ENCODE peak calls at places on chromosome 15, in six cellular contexts. C, T, I, Z, J and G are unnamed samples. For H3K4me1, the result is how much of the 10 kb centered on the place peaks cover.

GRCh38 chr15:34223904-34224596 is 766 bp upstream of the EMC4 start:
- DNase-seq in J (peak), I (no peak), T (peak), Z (no peak), C (no peak), G (no peak)

GRCh38 chr15:51874751-51875644 is 45.5 kb downstream of the TMOD3 start:
- DNase-seq in T (no peak), Z (peak), C (no peak), J (peak), I (no peak), G (no peak)

GRCh38 chr15:78301813-78302212 is 2.4 kb upstream of the SKIC8 start:
- DNase-seq in Z (no peak), T (no peak), C (no peak), I (no peak), J (no peak), G (no peak)

GRCh38 chr15:101138913-101139880 is 112.7 kb downstream of the CHSY1 start:
- DNase-seq in Z (no peak), J (peak), T (no peak), C (no peak), I (no peak), G (no peak)

GRCh38 chr15:75673426-75674247 is 25.9 kb downstream of the SNX33 start:
- DNase-seq in C (peak), T (peak), J (peak), Z (no peak), I (no peak), G (peak)

GRCh38 chr15:73352082-73352481 is 16.7 kb downstream of the HCN4 start:
- DNase-seq in C (no peak), J (no peak), Z (no peak), I (no peak), T (no peak), G (no peak)

GRCh38 chr15:34049096-34049495 is 10.1 kb upstream of the AVEN start:
- DNase-seq in J (peak), T (no peak), Z (no peak), C (no peak), I (no peak), G (no peak)

GRCh38 chr15:65980824-65981456 is 111.6 kb downstream of the RAB11A start:
- DNase-seq in T (peak), J (peak), I (no peak), C (peak), Z (peak), G (peak)

GRCh38 chr15:29986946-29987345 is 95.8 kb upstream of the GOLGA8J start:
- DNase-seq in T (no peak), Z (no peak), J (no peak), C (no peak), I (no peak), G (no peak)

GRCh38 chr15:38680780-38681179 is 116.2 kb upstream of the RASGRP1 start:
- DNase-seq in I (no peak), T (no peak), J (no peak), C (no peak), Z (no peak), G (no peak)

GRCh38 chr15:32909431-32909830 is 191.6 kb downstream of the GREM1 start:
- DNase-seq in T (no peak), J (peak), C (no peak), Z (no peak), I (no peak), G (no peak)

GRCh38 chr15:83612226-83612625 is 41.7 kb upstream of the ADAMTSL3 start:
- DNase-seq in T (no peak), I (no peak), C (peak), J (no peak), Z (no peak), G (no peak)

GRCh38 chr15:88513195-88513594 is 33.3 kb downstream of the DET1 start:
- DNase-seq in I (no peak), J (no peak), C (no peak), Z (no peak), T (no peak), G (no peak)

GRCh38 chr15:89122532-89123525 is 34.6 kb downstream of the ABHD2 start:
- DNase-seq in C (no peak), Z (no peak), I (no peak), J (no peak), T (no peak), G (no peak)

GRCh38 chr15:35281515-35281914 is 196.4 kb upstream of the NANOGP8 start:
- DNase-seq in C (no peak), T (no peak), J (no peak), I (no peak), Z (peak), G (no peak)

GRCh38 chr15:27885226-27885625 is 213.9 kb downstream of the OCA2 start:
- DNase-seq in J (no peak), T (no peak), Z (no peak), C (no peak), I (no peak), G (no peak)

GRCh38 chr15:48059786-48060185 is 61.0 kb upstream of the SLC24A5 start:
- DNase-seq in T (no peak), J (peak), C (peak), I (no peak), Z (no peak), G (peak)

GRCh38 chr15:70669006-70669602 is 94.3 kb downstream of the UACA start:
- DNase-seq in I (no peak), Z (no peak), J (no peak), T (peak), C (no peak), G (no peak)
- H3K4me1 ChIP-seq in I (under half), Z (under half), J (half or more), T (under half), C (under half), G (under half)

GRCh38 chr15:98906712-98907083 is 100.9 kb downstream of the PGPEP1L start:
- DNase-seq in T (no peak), C (no peak), Z (no peak), J (peak), I (no peak), G (peak)
- H3K4me3 ChIP-seq in T (no peak), C (no peak), Z (no peak), J (no peak), I (no peak), G (no peak)

DNA sequence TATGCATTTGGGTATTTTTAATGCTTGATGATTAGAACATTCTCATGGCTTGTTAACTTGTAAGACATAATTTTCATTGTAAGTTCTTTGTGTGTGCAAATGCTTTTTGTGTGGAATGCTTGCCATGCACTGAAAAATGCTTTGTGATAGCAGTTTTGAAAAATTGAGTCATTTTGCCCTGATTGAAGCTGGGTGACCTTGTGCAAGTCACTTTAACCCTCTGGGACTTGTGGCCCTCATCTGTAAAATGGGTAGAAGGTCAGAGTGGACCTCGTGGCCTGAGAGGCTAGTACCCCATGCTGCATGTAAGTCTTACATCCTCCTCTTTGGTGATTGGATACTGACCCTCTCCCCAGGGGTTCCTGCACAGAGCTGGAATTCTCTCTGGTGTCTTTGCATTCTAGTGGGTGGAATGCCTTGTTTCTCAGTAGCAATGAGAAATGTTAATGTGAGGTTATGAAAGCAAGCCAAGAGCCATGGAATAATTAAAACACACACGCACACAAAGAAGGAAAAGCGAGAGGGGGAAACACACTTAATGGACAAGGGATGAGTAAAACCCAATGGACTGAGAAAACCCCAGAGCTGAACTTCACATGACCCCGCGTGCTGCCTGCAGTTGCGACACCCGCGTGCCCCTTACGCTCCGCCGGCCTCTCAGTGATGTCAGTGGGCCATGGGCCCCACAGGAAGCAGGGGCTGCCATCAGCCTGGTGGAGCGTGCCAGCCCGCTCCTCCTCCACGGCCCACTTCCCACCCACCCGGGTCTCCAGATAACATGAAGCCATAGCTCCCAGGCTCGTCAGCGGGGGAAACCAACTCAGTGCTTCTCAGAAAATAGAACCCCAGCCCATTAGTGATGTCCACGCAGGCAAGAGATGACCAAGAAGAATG is 44.0 kb downstream of the SMAD3 start:
- DNase-seq in T (no peak), I (no peak), J (peak), C (peak), Z (no peak), G (no peak)
- H3K4me1 ChIP-seq in T (under half), I (half or more), J (under half), C (half or more), Z (half or more), G (under half)

GRCh38 chr15:62058327-62059028 is 1.8 kb downstream of the VPS13C start:
- DNase-seq in Z (no peak), I (no peak), T (no peak), C (no peak), J (no peak), G (no peak)
- H3K4me3 ChIP-seq in Z (no peak), I (no peak), T (peak), C (peak), J (no peak), G (no peak)

GRCh38 chr15:85408270-85408746 is 27.9 kb downstream of the AKAP13 start:
- DNase-seq in T (no peak), J (no peak), I (no peak), C (no peak), Z (no peak), G (no peak)
- H3K4me1 ChIP-seq in T (half or more), J (under half), I (under half), C (half or more), Z (half or more), G (under half)

GRCh38 chr15:74410502-74410901 is 23.3 kb downstream of the SEMA7A start:
- DNase-seq in C (no peak), Z (no peak), T (no peak), I (no peak), J (no peak), G (no peak)

GRCh38 chr15:74414081-74414580 is 19.6 kb downstream of the SEMA7A start:
- DNase-seq in T (no peak), C (no peak), J (no peak), I (no peak), Z (no peak), G (no peak)

GRCh38 chr15:74412159-74412558 is 21.6 kb downstream of the SEMA7A start:
- DNase-seq in J (no peak), Z (no peak), T (no peak), I (no peak), C (no peak), G (no peak)

GRCh38 chr15:74413350-74414080 is 20.2 kb downstream of the SEMA7A start:
- DNase-seq in I (no peak), J (no peak), Z (no peak), C (no peak), T (no peak), G (no peak)

DNA sequence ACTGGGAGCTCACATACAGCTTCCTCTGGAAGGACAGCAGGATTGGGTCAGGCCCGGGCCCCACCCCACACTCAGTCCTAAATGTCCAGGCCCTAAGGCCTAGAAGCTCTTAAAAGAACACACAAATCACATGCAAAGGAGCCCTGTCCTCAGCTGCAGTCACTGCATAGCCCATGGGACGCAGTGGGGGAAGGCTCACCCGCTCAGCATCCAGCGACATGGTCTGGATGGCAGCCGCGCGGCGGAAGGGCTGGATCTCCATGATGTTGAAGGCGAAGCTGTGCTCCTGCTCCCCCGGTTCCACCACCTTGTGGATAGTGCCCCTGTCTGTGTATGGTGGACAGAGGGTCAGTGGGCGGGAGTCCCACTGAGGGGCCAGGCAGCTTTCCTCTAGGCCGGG is 22.1 kb downstream of the SEMA7A start:
- DNase-seq in Z (no peak), J (no peak), I (no peak), C (no peak), T (peak), G (no peak)
- H3K4me3 ChIP-seq in Z (no peak), J (no peak), I (no peak), C (no peak), T (peak), G (no peak)

GRCh38 chr15:41949400-41950126 is 22.8 kb downstream of the EHD4 start:
- DNase-seq in J (peak), C (no peak), T (no peak), Z (no peak), I (no peak), G (no peak)
- H3K4me1 ChIP-seq in J (under half), C (under half), T (under half), Z (under half), I (under half), G (under half)

GRCh38 chr15:40307421-40308165 is at the start of gene PLCB2:
- DNase-seq in Z (no peak), T (peak), I (peak), C (peak), J (no peak), G (peak)

GRCh38 chr15:40308844-40309189 is 1.1 kb upstream of the PLCB2 start:
- DNase-seq in J (peak), T (no peak), I (peak), C (no peak), Z (no peak), G (peak)

GRCh38 chr15:40305281-40305680 is 2.5 kb downstream of the PLCB2 start:
- DNase-seq in T (no peak), Z (no peak), I (no peak), C (no peak), J (no peak), G (no peak)

GRCh38 chr15:40306371-40306770 is 1.4 kb downstream of the PLCB2 start:
- DNase-seq in Z (no peak), J (no peak), C (no peak), I (no peak), T (no peak), G (no peak)

DNA sequence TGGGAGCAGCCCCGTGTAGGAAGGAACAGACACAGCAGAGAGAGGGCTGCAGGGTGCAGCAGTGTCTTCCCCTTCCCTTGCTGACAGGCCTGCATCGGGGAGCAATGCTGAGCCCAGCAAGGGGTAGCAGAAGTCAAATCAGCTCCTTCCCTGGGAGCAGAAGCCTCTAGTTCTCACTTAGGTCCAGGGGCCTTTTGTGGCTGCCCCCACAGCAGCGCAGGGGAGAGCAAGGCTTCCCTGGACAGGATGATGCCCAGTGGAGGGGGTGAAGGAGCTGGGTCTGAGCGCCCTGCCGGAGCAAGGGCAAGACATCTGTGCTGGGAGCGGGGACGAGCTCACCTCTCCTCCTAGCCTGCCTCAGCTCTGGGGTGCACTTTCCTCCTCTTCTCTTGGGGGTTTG is 827 bp downstream of the PLCB2 start:
- DNase-seq in C (no peak), J (no peak), I (no peak), Z (no peak), T (no peak), G (no peak)
- H3K4me3 ChIP-seq in C (peak), J (no peak), I (peak), Z (no peak), T (peak), G (peak)

DNA sequence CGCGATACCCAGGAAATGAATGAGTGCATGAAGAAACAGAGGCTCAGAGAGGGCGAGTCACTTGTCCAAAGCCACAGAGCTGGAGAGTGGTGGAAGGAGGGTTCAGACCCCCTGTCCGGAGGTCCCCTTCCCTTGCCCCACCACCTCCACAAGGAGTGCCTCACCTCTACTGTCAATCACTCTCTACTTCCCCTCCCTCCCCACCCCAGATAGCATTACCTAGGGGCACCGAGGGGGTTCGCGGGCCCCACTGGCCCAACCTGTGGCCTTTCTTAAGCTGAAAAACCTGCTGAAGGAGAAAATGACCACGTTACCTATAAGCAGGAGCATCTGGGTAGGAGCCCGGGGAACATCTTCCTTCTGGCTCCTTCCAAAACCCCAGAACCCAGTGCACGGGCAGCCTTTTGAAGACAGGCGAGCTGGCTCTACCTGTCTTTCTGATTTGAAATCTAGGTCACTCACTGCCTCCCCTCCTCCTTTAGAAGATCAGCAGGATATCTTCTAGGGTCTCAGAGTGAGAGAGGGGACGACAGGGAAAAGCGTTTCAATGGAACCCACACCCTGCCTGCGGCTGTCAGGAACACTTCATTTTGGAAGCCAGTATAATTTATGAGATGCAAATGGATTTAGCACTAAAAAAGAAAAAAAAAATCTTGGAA is 89.9 kb upstream of the MEF2A start:
- DNase-seq in J (no peak), T (no peak), C (no peak), I (no peak), Z (no peak), G (no peak)
- H3K4me1 ChIP-seq in J (under half), T (under half), C (under half), I (under half), Z (under half), G (under half)

DNA sequence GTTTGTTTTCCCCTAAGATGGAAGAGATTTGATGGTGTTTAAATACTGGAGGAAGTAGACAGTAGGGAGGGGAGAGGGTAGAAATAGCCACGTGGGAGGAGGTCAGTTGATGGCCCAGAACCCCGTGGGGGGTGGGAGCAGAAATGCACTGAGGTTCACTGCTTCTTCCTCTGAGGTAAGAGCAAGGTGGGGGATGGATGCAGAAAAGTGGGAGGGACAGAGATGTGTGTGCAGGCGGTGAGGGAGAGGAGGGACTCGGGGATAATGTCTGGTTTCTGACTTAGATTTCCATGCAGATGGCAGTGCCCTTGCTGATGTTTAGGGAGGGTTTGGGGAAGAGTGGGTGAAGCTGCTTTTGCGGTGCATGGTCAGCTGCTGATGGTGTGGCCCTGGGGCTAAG is 102.9 kb downstream of the ARNT2 start:
- DNase-seq in Z (no peak), J (peak), I (no peak), T (no peak), C (no peak), G (no peak)
- H3K4me3 ChIP-seq in Z (no peak), J (no peak), I (no peak), T (no peak), C (no peak), G (no peak)